ENCODE peak calls at places on chromosome 17, in six cellular contexts. U is esophagus muscularis mucosa; K is IMR-90; P is left colon; A is effector CD4-positive, alpha-beta T cell; H is NCI-H510A treated with DMSO at 0.1 percent for 48 hours. D is an unnamed sample.

GRCh38 chr17:48100160-48100559 is 1.1 kb downstream of the CBX1 start:
- DNase-seq in U (no peak), K (peak), P (no peak), A (no peak), H (no peak), D (no peak)

GRCh38 chr17:82859431-82860403 is 19.9 kb upstream of the ZNF750 start:
- DNase-seq in U (no peak), K (peak), P (peak), A (peak), H (peak), D (peak)

GRCh38 chr17:27974531-27975145 is 67.8 kb upstream of the NLK start:
- DNase-seq in U (no peak), K (no peak), P (no peak), A (no peak), H (no peak), D (no peak)

GRCh38 chr17:77881545-77881944 is 77.0 kb upstream of the TNRC6C start:
- DNase-seq in U (peak), K (peak), P (peak), A (peak), H (peak), D (peak)

GRCh38 chr17:80259642-80260535 is 763 bp upstream of the RNF213 start:
- DNase-seq in U (no peak), K (peak), P (peak), A (peak), H (no peak), D (peak)

GRCh38 chr17:48543854-48544355 is 1.0 kb downstream of the HOXB2 start:
- DNase-seq in U (no peak), K (no peak), P (no peak), A (no peak), H (no peak), D (no peak)

GRCh38 chr17:39579318-39580081 is 28.2 kb downstream of the NEUROD2 start:
- DNase-seq in U (no peak), K (no peak), P (no peak), A (no peak), H (no peak), D (no peak)

GRCh38 chr17:78316867-78317816 is 42.7 kb downstream of the SOCS3 start:
- DNase-seq in U (no peak), K (peak), P (peak), A (no peak), H (no peak), D (no peak)

GRCh38 chr17:13601317-13601775 is 383 bp downstream of the HS3ST3A1 start:
- DNase-seq in U (no peak), K (no peak), P (peak), A (no peak), H (no peak), D (no peak)

GRCh38 chr17:5619088-5619740 is 34.9 kb upstream of the NLRP1 start:
- DNase-seq in U (no peak), K (no peak), P (no peak), A (no peak), H (peak), D (no peak)

GRCh38 chr17:66701462-66701861 is 133.5 kb upstream of the CACNG5 start:
- DNase-seq in U (no peak), K (no peak), P (no peak), A (no peak), H (no peak), D (no peak)

GRCh38 chr17:74639704-74640142 is 16.2 kb upstream of the CD300E start:
- DNase-seq in U (no peak), K (no peak), P (no peak), A (no peak), H (no peak), D (no peak)

GRCh38 chr17:28406478-28406824 is 439 bp upstream of the SLC46A1 start:
- DNase-seq in U (no peak), K (no peak), P (no peak), A (no peak), H (no peak), D (no peak)

GRCh38 chr17:29140631-29141483 is 39.3 kb downstream of the MYO18A start:
- DNase-seq in U (no peak), K (peak), P (peak), A (peak), H (peak), D (peak)

GRCh38 chr17:61000911-61001310 is 323.3 kb downstream of the BCAS3 start:
- DNase-seq in U (no peak), K (peak), P (no peak), A (no peak), H (no peak), D (no peak)

GRCh38 chr17:64331946-64332493 is 58.6 kb downstream of the PECAM1 start:
- DNase-seq in U (no peak), K (no peak), P (no peak), A (no peak), H (no peak), D (no peak)

GRCh38 chr17:67343237-67343636 is 23.1 kb downstream of the PSMD12 start:
- DNase-seq in U (no peak), K (no peak), P (no peak), A (no peak), H (no peak), D (no peak)

GRCh38 chr17:46978489-46979022 is 497 bp downstream of the RPRML start:
- DNase-seq in U (no peak), K (no peak), P (no peak), A (no peak), H (no peak), D (no peak)

GRCh38 chr17:5002121-5002788 is 4.5 kb downstream of the KIF1C start:
- DNase-seq in U (no peak), K (no peak), P (no peak), A (no peak), H (no peak), D (no peak)

GRCh38 chr17:76469076-76469990 is 1.9 kb downstream of the AANAT start:
- DNase-seq in U (no peak), K (no peak), P (no peak), A (no peak), H (no peak), D (no peak)

GRCh38 chr17:1100382-1100781 is 79.4 kb downstream of the ABR start:
- DNase-seq in U (no peak), K (no peak), P (no peak), A (no peak), H (no peak), D (no peak)

GRCh38 chr17:74998783-74999182 is 11.4 kb downstream of the CDR2L start:
- DNase-seq in U (no peak), K (no peak), P (no peak), A (no peak), H (no peak), D (no peak)

GRCh38 chr17:41449008-41449407 is 8.2 kb upstream of the KRT38 start:
- DNase-seq in U (no peak), K (no peak), P (no peak), A (no peak), H (no peak), D (no peak)

GRCh38 chr17:1003972-1004768 is 7.2 kb downstream of the TIMM22 start:
- DNase-seq in U (no peak), K (no peak), P (no peak), A (no peak), H (no peak), D (no peak)

GRCh38 chr17:82948081-82948511 is 108.3 kb upstream of the ZNF750 start:
- DNase-seq in U (no peak), K (no peak), P (peak), A (no peak), H (no peak), D (no peak)

GRCh38 chr17:71440513-71440912 is 680.3 kb upstream of the SOX9 start:
- DNase-seq in U (no peak), K (peak), P (no peak), A (no peak), H (no peak), D (no peak)

GRCh38 chr17:30600062-30600829 is 123.0 kb downstream of the GOSR1 start:
- DNase-seq in U (peak), K (peak), P (peak), A (peak), H (peak), D (peak)

GRCh38 chr17:48915459-48916282 is 7.5 kb downstream of the UBE2Z start:
- DNase-seq in U (no peak), K (peak), P (no peak), A (peak), H (no peak), D (peak)